ENCODE peak calls at places on chromosomes 11 and 22, in seven cellular contexts. One of them, this sample, is unnamed.

GRCh38 chr11:78414321-78415051 is 3.1 kb downstream of the GAB2 start:
- DNase-seq in CD8-positive, alpha-beta T cell: no peak
- DNase-seq in EL: peak; percentile 29
- DNase-seq in LoVo: no peak
- DNase-seq in brain microvascular endothelial cell: no peak
- DNase-seq in activated naive CD8-positive, alpha-beta T cell treated with anti-CD3 and anti-CD28 coated beads for 36 hours: no peak
- DNase-seq in left ventricle myocardium inferior: no peak
- DNase-seq in this sample: peak; percentile 28

GRCh38 chr11:117976445-117976844 is 9.7 kb upstream of the IL10RA start:
- DNase-seq in CD8-positive, alpha-beta T cell: no peak
- DNase-seq in EL: no peak
- DNase-seq in LoVo: no peak
- DNase-seq in brain microvascular endothelial cell: no peak
- DNase-seq in activated naive CD8-positive, alpha-beta T cell treated with anti-CD3 and anti-CD28 coated beads for 36 hours: no peak
- DNase-seq in left ventricle myocardium inferior: no peak
- DNase-seq in this sample: no peak

GRCh38 chr22:50507421-50507990 is at the start of gene LMF2:
- DNase-seq in CD8-positive, alpha-beta T cell: peak; percentile 90
- DNase-seq in EL: no peak
- DNase-seq in LoVo: peak; percentile 84
- DNase-seq in brain microvascular endothelial cell: peak; percentile 69
- DNase-seq in activated naive CD8-positive, alpha-beta T cell treated with anti-CD3 and anti-CD28 coated beads for 36 hours: peak; percentile 95
- DNase-seq in left ventricle myocardium inferior: peak; percentile 90
- DNase-seq in this sample: peak; percentile 87

GRCh38 chr11:28525636-28526405 is 417.6 kb downstream of the METTL15 start:
- DNase-seq in CD8-positive, alpha-beta T cell: no peak
- DNase-seq in EL: no peak
- DNase-seq in LoVo: no peak
- DNase-seq in brain microvascular endothelial cell: no peak
- DNase-seq in activated naive CD8-positive, alpha-beta T cell treated with anti-CD3 and anti-CD28 coated beads for 36 hours: no peak
- DNase-seq in left ventricle myocardium inferior: no peak
- DNase-seq in this sample: no peak

GRCh38 chr11:3164540-3165151 is 464 bp downstream of the OSBPL5 start:
- DNase-seq in CD8-positive, alpha-beta T cell: no peak
- DNase-seq in EL: no peak
- DNase-seq in LoVo: no peak
- DNase-seq in brain microvascular endothelial cell: no peak
- DNase-seq in activated naive CD8-positive, alpha-beta T cell treated with anti-CD3 and anti-CD28 coated beads for 36 hours: no peak
- DNase-seq in left ventricle myocardium inferior: peak; percentile 18
- DNase-seq in this sample: no peak

GRCh38 chr11:67416416-67417335 is 1.2 kb downstream of the CARNS1 start:
- DNase-seq in CD8-positive, alpha-beta T cell: peak; percentile 80
- DNase-seq in EL: peak; percentile 26
- DNase-seq in LoVo: no peak
- DNase-seq in brain microvascular endothelial cell: no peak
- DNase-seq in activated naive CD8-positive, alpha-beta T cell treated with anti-CD3 and anti-CD28 coated beads for 36 hours: no peak
- DNase-seq in left ventricle myocardium inferior: no peak
- DNase-seq in this sample: peak; percentile 67

GRCh38 chr22:23075525-23076216 is 5.4 kb downstream of the GNAZ start:
- DNase-seq in CD8-positive, alpha-beta T cell: no peak
- DNase-seq in EL: peak; percentile 45
- DNase-seq in LoVo: peak; percentile 18
- DNase-seq in brain microvascular endothelial cell: no peak
- DNase-seq in activated naive CD8-positive, alpha-beta T cell treated with anti-CD3 and anti-CD28 coated beads for 36 hours: no peak
- DNase-seq in left ventricle myocardium inferior: no peak
- DNase-seq in this sample: no peak

GRCh38 chr11:130197386-130198035 is 37.9 kb downstream of the ST14 start:
- DNase-seq in CD8-positive, alpha-beta T cell: no peak
- DNase-seq in EL: no peak
- DNase-seq in LoVo: no peak
- DNase-seq in brain microvascular endothelial cell: no peak
- DNase-seq in activated naive CD8-positive, alpha-beta T cell treated with anti-CD3 and anti-CD28 coated beads for 36 hours: no peak
- DNase-seq in left ventricle myocardium inferior: no peak
- DNase-seq in this sample: no peak

GRCh38 chr22:36144886-36145541 is 15.5 kb downstream of the APOL3 start:
- DNase-seq in CD8-positive, alpha-beta T cell: no peak
- DNase-seq in EL: peak; percentile 76
- DNase-seq in LoVo: no peak
- DNase-seq in brain microvascular endothelial cell: peak; percentile 61
- DNase-seq in activated naive CD8-positive, alpha-beta T cell treated with anti-CD3 and anti-CD28 coated beads for 36 hours: no peak
- DNase-seq in left ventricle myocardium inferior: peak; percentile 51
- DNase-seq in this sample: no peak